ENCODE peak calls at places on chromosomes 1 and 21, in five cellular contexts. One of them, this sample, is unnamed.

GRCh38 chr21:45317401-45318145 is 29.9 kb upstream of the POFUT2 start:
- DNase-seq in GM12878: no peak
- DNase-seq in HepG2: peak; percentile 59
- DNase-seq in SK-N-SH: no peak
- DNase-seq in K562: no peak
- DNase-seq in this sample: no peak

GRCh38 chr1:21332691-21333449 is 42.6 kb upstream of the ECE1 start:
- DNase-seq in GM12878: no peak
- DNase-seq in HepG2: peak; percentile 59
- DNase-seq in SK-N-SH: no peak
- DNase-seq in K562: no peak
- DNase-seq in this sample: no peak

GRCh38 chr1:42333662-42334239 is 1.3 kb downstream of the FOXJ3 start:
- DNase-seq in GM12878: peak; percentile 12
- DNase-seq in HepG2: no peak
- DNase-seq in SK-N-SH: no peak
- DNase-seq in K562: no peak
- DNase-seq in this sample: no peak

GRCh38 chr1:81915937-81916336 is 115.2 kb downstream of the ADGRL2 start:
- DNase-seq in GM12878: no peak
- DNase-seq in HepG2: no peak
- DNase-seq in SK-N-SH: no peak
- DNase-seq in K562: no peak
- DNase-seq in this sample: no peak

GRCh38 chr1:246319111-246319510 is 188.0 kb downstream of the SMYD3 start:
- DNase-seq in GM12878: no peak
- DNase-seq in HepG2: no peak
- DNase-seq in SK-N-SH: peak; percentile 26
- DNase-seq in K562: no peak
- DNase-seq in this sample: no peak

GRCh38 chr1:244060117-244060516 is 9.0 kb downstream of the ZBTB18 start:
- DNase-seq in GM12878: no peak
- DNase-seq in HepG2: no peak
- DNase-seq in SK-N-SH: no peak
- DNase-seq in K562: no peak
- DNase-seq in this sample: no peak

GRCh38 chr1:63454269-63454668 is 68.8 kb downstream of the ITGB3BP start:
- DNase-seq in GM12878: no peak
- DNase-seq in HepG2: peak; percentile 7
- DNase-seq in SK-N-SH: no peak
- DNase-seq in K562: no peak
- DNase-seq in this sample: no peak

GRCh38 chr1:236009193-236009592 is 55.7 kb downstream of the NID1 start:
- DNase-seq in GM12878: no peak
- DNase-seq in HepG2: no peak
- DNase-seq in SK-N-SH: no peak
- DNase-seq in K562: no peak
- DNase-seq in this sample: no peak

GRCh38 chr1:56507925-56508522 is 71.3 kb downstream of the PLPP3 start:
- DNase-seq in GM12878: no peak
- DNase-seq in HepG2: no peak
- DNase-seq in SK-N-SH: no peak
- DNase-seq in K562: no peak
- DNase-seq in this sample: no peak

GRCh38 chr1:78005755-78006154 is 1.0 kb downstream of the DNAJB4 start:
- DNase-seq in GM12878: no peak
- DNase-seq in HepG2: peak; percentile 64
- DNase-seq in SK-N-SH: peak; percentile 9
- DNase-seq in K562: no peak
- DNase-seq in this sample: no peak

GRCh38 chr1:57857809-57858208 is 433.9 kb upstream of the DAB1 start:
- DNase-seq in GM12878: no peak
- DNase-seq in HepG2: no peak
- DNase-seq in SK-N-SH: no peak
- DNase-seq in K562: no peak
- DNase-seq in this sample: no peak

GRCh38 chr1:193592325-193592724 is 405.9 kb upstream of the B3GALT2 start:
- DNase-seq in GM12878: no peak
- DNase-seq in HepG2: no peak
- DNase-seq in SK-N-SH: no peak
- DNase-seq in K562: no peak
- DNase-seq in this sample: peak; percentile 30

GRCh38 chr21:17501107-17502006 is 11.5 kb upstream of the CXADR start:
- DNase-seq in GM12878: no peak
- DNase-seq in HepG2: peak; percentile 98
- DNase-seq in SK-N-SH: no peak
- DNase-seq in K562: no peak
- DNase-seq in this sample: no peak

GRCh38 chr1:22876359-22877111 is 96.1 kb downstream of the LACTBL1 start:
- DNase-seq in GM12878: no peak
- DNase-seq in HepG2: no peak
- DNase-seq in SK-N-SH: no peak
- DNase-seq in K562: no peak
- DNase-seq in this sample: no peak

GRCh38 chr1:83741348-83741747 is 257.6 kb downstream of the TTLL7 start:
- DNase-seq in GM12878: no peak
- DNase-seq in HepG2: peak; percentile 89
- DNase-seq in SK-N-SH: no peak
- DNase-seq in K562: no peak
- DNase-seq in this sample: no peak

GRCh38 chr1:61391730-61392129 is 309.4 kb downstream of the NFIA start:
- DNase-seq in GM12878: no peak
- DNase-seq in HepG2: no peak
- DNase-seq in SK-N-SH: no peak
- DNase-seq in K562: no peak
- DNase-seq in this sample: no peak

GRCh38 chr21:46185717-46186116 is 1.5 kb upstream of the SPATC1L start:
- DNase-seq in GM12878: no peak
- DNase-seq in HepG2: no peak
- DNase-seq in SK-N-SH: no peak
- DNase-seq in K562: peak; percentile 6
- DNase-seq in this sample: no peak

GRCh38 chr1:66637146-66637545 is 103.2 kb downstream of the SGIP1 start:
- DNase-seq in GM12878: no peak
- DNase-seq in HepG2: no peak
- DNase-seq in SK-N-SH: no peak
- DNase-seq in K562: no peak
- DNase-seq in this sample: no peak

GRCh38 chr1:153400244-153400643 is 9.4 kb upstream of the S100A8 start:
- DNase-seq in GM12878: no peak
- DNase-seq in HepG2: no peak
- DNase-seq in SK-N-SH: no peak
- DNase-seq in K562: peak; percentile 37
- DNase-seq in this sample: no peak

GRCh38 chr1:150548632-150549495 is at the start of gene ADAMTSL4:
- DNase-seq in GM12878: no peak
- DNase-seq in HepG2: no peak
- DNase-seq in SK-N-SH: peak; percentile 90
- DNase-seq in K562: peak; percentile 88
- DNase-seq in this sample: peak; percentile 46

GRCh38 chr1:161890574-161890973 is 124.5 kb downstream of the ATF6 start:
- DNase-seq in GM12878: no peak
- DNase-seq in HepG2: no peak
- DNase-seq in SK-N-SH: no peak
- DNase-seq in K562: no peak
- DNase-seq in this sample: no peak
- TF ChIP-seq REST in GM12878: no peak
- TF ChIP-seq REST in HepG2: no peak
- TF ChIP-seq REST in SK-N-SH: no peak
- TF ChIP-seq REST in K562: no peak
- TF ChIP-seq REST in this sample: no peak

DNA sequence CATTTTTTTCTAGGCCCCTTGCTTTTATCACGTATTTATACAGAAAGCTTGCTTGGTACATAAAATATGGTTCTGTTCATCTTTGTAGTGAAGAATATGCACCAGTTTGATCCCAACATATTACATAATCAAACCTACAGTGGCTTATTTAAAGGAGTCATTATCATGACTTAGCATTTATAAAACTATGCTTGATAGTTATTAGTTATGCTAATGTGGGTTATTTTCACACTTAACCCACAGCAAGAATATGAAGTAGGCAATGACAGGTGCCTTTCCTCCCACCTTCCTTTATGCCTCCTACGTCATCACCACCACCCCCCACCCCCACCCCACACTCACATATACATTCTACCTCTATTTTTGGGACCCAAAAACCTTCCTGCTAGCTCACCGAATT is 19.8 kb downstream of the CAP1 start:
- DNase-seq in GM12878: no peak
- DNase-seq in HepG2: no peak
- DNase-seq in SK-N-SH: no peak
- DNase-seq in K562: no peak
- DNase-seq in this sample: peak; percentile 61
- H3K27ac ChIP-seq in GM12878: peak overlapping the region; percentile 84
- H3K27ac ChIP-seq in HepG2: peak overlapping the region; percentile 60
- H3K27ac ChIP-seq in SK-N-SH: peak overlapping the region; percentile 15
- H3K27ac ChIP-seq in K562: peak overlapping the region; percentile 92
- H3K27ac ChIP-seq in this sample: peak overlapping the region; percentile 78

GRCh38 chr1:174039069-174039468 is 16.9 kb upstream of the RC3H1 start:
- DNase-seq in GM12878: no peak
- DNase-seq in HepG2: no peak
- DNase-seq in SK-N-SH: no peak
- DNase-seq in K562: no peak
- DNase-seq in this sample: no peak
- TF ChIP-seq GABPA in GM12878: no peak
- TF ChIP-seq GABPA in HepG2: no peak
- TF ChIP-seq GABPA in SK-N-SH: no peak
- TF ChIP-seq GABPA in K562: no peak
- TF ChIP-seq GABPA in this sample: no peak

GRCh38 chr1:228271701-228272251 is 63.9 kb downstream of the OBSCN start:
- DNase-seq in GM12878: no peak
- DNase-seq in HepG2: no peak
- DNase-seq in SK-N-SH: no peak
- DNase-seq in K562: no peak
- DNase-seq in this sample: no peak
- TF ChIP-seq REST in GM12878: no peak
- TF ChIP-seq REST in HepG2: no peak
- TF ChIP-seq REST in SK-N-SH: no peak
- TF ChIP-seq REST in K562: no peak
- TF ChIP-seq REST in this sample: no peak

GRCh38 chr1:204997616-204998015 is 45.4 kb upstream of the CNTN2 start:
- DNase-seq in GM12878: no peak
- DNase-seq in HepG2: no peak
- DNase-seq in SK-N-SH: no peak
- DNase-seq in K562: no peak
- DNase-seq in this sample: no peak
- H3K27ac ChIP-seq in GM12878: no peak overlapping the region
- H3K27ac ChIP-seq in HepG2: no peak overlapping the region
- H3K27ac ChIP-seq in SK-N-SH: no peak overlapping the region
- H3K27ac ChIP-seq in K562: no peak overlapping the region
- H3K27ac ChIP-seq in this sample: no peak overlapping the region

GRCh38 chr1:9295884-9296283 is 3.2 kb downstream of the SPSB1 start:
- DNase-seq in GM12878: no peak
- DNase-seq in HepG2: no peak
- DNase-seq in SK-N-SH: no peak
- DNase-seq in K562: no peak
- DNase-seq in this sample: no peak

GRCh38 chr1:9293512-9294439 is 1.1 kb downstream of the SPSB1 start:
- DNase-seq in GM12878: no peak
- DNase-seq in HepG2: no peak
- DNase-seq in SK-N-SH: peak; percentile 79
- DNase-seq in K562: peak; percentile 41
- DNase-seq in this sample: no peak

GRCh38 chr1:9294910-9295636 is 2.4 kb downstream of the SPSB1 start:
- DNase-seq in GM12878: no peak
- DNase-seq in HepG2: no peak
- DNase-seq in SK-N-SH: no peak
- DNase-seq in K562: no peak
- DNase-seq in this sample: no peak

GRCh38 chr1:9293241-9293511 is 482 bp downstream of the SPSB1 start:
- DNase-seq in GM12878: no peak
- DNase-seq in HepG2: no peak
- DNase-seq in SK-N-SH: no peak
- DNase-seq in K562: no peak
- DNase-seq in this sample: no peak

DNA sequence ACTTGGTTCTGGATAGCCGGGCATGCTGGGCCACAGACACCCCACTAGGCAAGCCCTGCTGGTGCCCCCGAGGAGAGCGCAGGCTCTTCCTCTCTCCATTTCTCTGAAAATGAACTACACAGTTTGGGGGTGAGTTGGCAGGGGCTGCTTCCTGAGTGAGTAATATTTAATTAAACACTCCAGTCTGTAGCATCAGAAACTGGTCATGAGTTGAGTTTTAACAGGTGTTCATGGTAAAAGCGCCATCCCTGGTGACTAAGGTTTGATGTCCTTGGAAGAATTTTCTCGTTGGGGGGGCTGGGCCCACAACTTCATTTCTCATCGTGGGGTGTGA is 1.7 kb downstream of the SPSB1 start:
- DNase-seq in GM12878: no peak
- DNase-seq in HepG2: peak; percentile 34
- DNase-seq in SK-N-SH: no peak
- DNase-seq in K562: no peak
- DNase-seq in this sample: no peak
- TF ChIP-seq GABPA in GM12878: no peak
- TF ChIP-seq GABPA in HepG2: no peak
- TF ChIP-seq GABPA in SK-N-SH: no peak
- TF ChIP-seq GABPA in K562: no peak
- TF ChIP-seq GABPA in this sample: no peak

GRCh38 chr1:228293816-228294500 is 86.1 kb downstream of the OBSCN start:
- DNase-seq in GM12878: no peak
- DNase-seq in HepG2: no peak
- DNase-seq in SK-N-SH: no peak
- DNase-seq in K562: no peak
- DNase-seq in this sample: no peak
- TF ChIP-seq REST in GM12878: no peak
- TF ChIP-seq REST in HepG2: no peak
- TF ChIP-seq REST in SK-N-SH: no peak
- TF ChIP-seq REST in K562: no peak
- TF ChIP-seq REST in this sample: no peak

GRCh38 chr1:100512803-100513352 is 25.1 kb upstream of the GPR88 start:
- DNase-seq in GM12878: no peak
- DNase-seq in HepG2: no peak
- DNase-seq in SK-N-SH: no peak
- DNase-seq in K562: no peak
- DNase-seq in this sample: no peak

GRCh38 chr1:100510441-100510840 is 27.5 kb upstream of the GPR88 start:
- DNase-seq in GM12878: no peak
- DNase-seq in HepG2: no peak
- DNase-seq in SK-N-SH: no peak
- DNase-seq in K562: no peak
- DNase-seq in this sample: peak; percentile 69

GRCh38 chr1:100511058-100511457 is 26.9 kb upstream of the GPR88 start:
- DNase-seq in GM12878: no peak
- DNase-seq in HepG2: no peak
- DNase-seq in SK-N-SH: no peak
- DNase-seq in K562: no peak
- DNase-seq in this sample: peak; percentile 73

GRCh38 chr1:100516854-100517253 is 21.1 kb upstream of the GPR88 start:
- DNase-seq in GM12878: no peak
- DNase-seq in HepG2: no peak
- DNase-seq in SK-N-SH: no peak
- DNase-seq in K562: no peak
- DNase-seq in this sample: peak; percentile 57

DNA sequence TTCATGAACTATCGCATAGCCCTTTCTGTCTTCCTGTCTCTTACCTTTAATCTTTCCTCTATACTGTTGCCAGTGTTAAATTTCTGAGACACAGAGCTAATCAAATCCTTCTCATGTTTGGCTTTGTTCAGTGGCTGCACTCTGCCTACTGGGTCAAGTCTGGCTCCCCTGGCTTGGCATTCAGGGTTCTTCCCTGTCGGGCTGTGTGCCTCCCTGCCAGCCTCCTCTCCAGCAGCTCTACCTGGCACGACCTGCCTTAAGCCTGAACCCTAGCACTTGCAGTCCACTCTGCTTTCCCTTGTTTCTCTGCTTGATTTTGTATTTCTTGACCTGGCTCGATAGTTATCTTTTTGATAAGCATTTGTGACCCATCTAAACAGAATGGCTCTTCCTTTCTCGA is 26.2 kb upstream of the GPR88 start:
- DNase-seq in GM12878: no peak
- DNase-seq in HepG2: no peak
- DNase-seq in SK-N-SH: no peak
- DNase-seq in K562: no peak
- DNase-seq in this sample: no peak
- H3K27ac ChIP-seq in GM12878: no peak overlapping the region
- H3K27ac ChIP-seq in HepG2: no peak overlapping the region
- H3K27ac ChIP-seq in SK-N-SH: no peak overlapping the region
- H3K27ac ChIP-seq in K562: no peak overlapping the region
- H3K27ac ChIP-seq in this sample: peak overlapping the region; percentile 65